ENCODE peak calls at places on chromosomes 12 and 14, in six cellular contexts. N is neuronal stem cell, Q is sciatic nerve, R is ELR, W is NCI-H226, H is choroid plexus epithelial cell. G is an unnamed sample.

GRCh38 chr12:10304161-10304574 is 3.5 kb upstream of the KLRD1 start:
- DNase-seq in N (no peak), Q (no peak), R (peak; percentile 89), W (no peak), H (peak; percentile 76), G (no peak)

GRCh38 chr14:76937181-76938091 is 91.1 kb downstream of the IRF2BPL start:
- DNase-seq in N (no peak), Q (no peak), R (peak; percentile 50), W (peak; percentile 80), H (peak; percentile 88), G (no peak)

GRCh38 chr12:76057316-76057715 is 25.7 kb upstream of the PHLDA1 start:
- DNase-seq in N (no peak), Q (no peak), R (no peak), W (no peak), H (no peak), G (no peak)

GRCh38 chr12:50625029-50625875 is 120.5 kb downstream of the DIP2B start:
- DNase-seq in N (no peak), Q (no peak), R (no peak), W (no peak), H (no peak), G (no peak)

GRCh38 chr12:60333461-60333860 is 737.6 kb downstream of the SLC16A7 start:
- DNase-seq in N (no peak), Q (no peak), R (peak; percentile 42), W (no peak), H (peak; percentile 52), G (no peak)

GRCh38 chr12:111578276-111578970 is 20.7 kb downstream of the ATXN2 start:
- DNase-seq in N (no peak), Q (no peak), R (peak; percentile 92), W (peak; percentile 68), H (peak; percentile 87), G (no peak)

GRCh38 chr12:6460751-6461371 is 9.0 kb downstream of the TAPBPL start:
- DNase-seq in N (no peak), Q (no peak), R (no peak), W (no peak), H (no peak), G (no peak)

GRCh38 chr12:82426586-82426985 is 68.3 kb downstream of the METTL25 start:
- DNase-seq in N (no peak), Q (no peak), R (no peak), W (no peak), H (no peak), G (no peak)

GRCh38 chr14:101442451-101442850 is 118.8 kb upstream of the DIO3 start:
- DNase-seq in N (no peak), Q (no peak), R (no peak), W (peak; percentile 85), H (no peak), G (peak; percentile 43)

GRCh38 chr12:7498832-7499231 is 4.7 kb downstream of the CD163 start:
- DNase-seq in N (no peak), Q (no peak), R (peak; percentile 78), W (peak; percentile 29), H (peak; percentile 83), G (no peak)

GRCh38 chr14:32438511-32438910 is 109.4 kb downstream of the AKAP6 start:
- DNase-seq in N (no peak), Q (no peak), R (no peak), W (no peak), H (no peak), G (no peak)

GRCh38 chr12:936377-937345 is 12.8 kb downstream of the RAD52 start:
- DNase-seq in N (no peak), Q (no peak), R (no peak), W (no peak), H (no peak), G (no peak)

GRCh38 chr12:122858591-122859302 is 23.5 kb downstream of the HIP1R start:
- DNase-seq in N (no peak), Q (no peak), R (no peak), W (no peak), H (no peak), G (no peak)

GRCh38 chr12:121801601-121802484 is 2.0 kb upstream of the SETD1B start:
- DNase-seq in N (no peak), Q (no peak), R (no peak), W (no peak), H (peak; percentile 61), G (no peak)

GRCh38 chr12:34105392-34105933 is 83.2 kb downstream of the ALG10 start:
- DNase-seq in N (no peak), Q (no peak), R (no peak), W (no peak), H (no peak), G (no peak)

GRCh38 chr12:442235-442884 is 17.4 kb upstream of the B4GALNT3 start:
- DNase-seq in N (peak; percentile 74), Q (peak; percentile 68), R (peak; percentile 69), W (peak; percentile 26), H (peak; percentile 60), G (peak; percentile 31)

GRCh38 chr12:92445253-92446081 is 257.3 kb upstream of the PLEKHG7 start:
- DNase-seq in N (no peak), Q (no peak), R (no peak), W (no peak), H (no peak), G (no peak)

GRCh38 chr12:56916296-56916995 is 17.8 kb downstream of the SDR9C7 start:
- DNase-seq in N (no peak), Q (no peak), R (no peak), W (no peak), H (no peak), G (no peak)

GRCh38 chr12:53219116-53219955 is 12.3 kb upstream of the ITGB7 start:
- DNase-seq in N (no peak), Q (no peak), R (peak; percentile 63), W (no peak), H (peak; percentile 60), G (no peak)

GRCh38 chr12:4041191-4041885 is 168.1 kb upstream of the PARP11 start:
- DNase-seq in N (no peak), Q (no peak), R (no peak), W (no peak), H (no peak), G (no peak)

GRCh38 chr14:89266754-89267153 is 150.3 kb downstream of the FOXN3 start:
- DNase-seq in N (no peak), Q (no peak), R (peak; percentile 6), W (no peak), H (no peak), G (no peak)

GRCh38 chr12:30796508-30796780 is 41.7 kb upstream of the CAPRIN2 start:
- DNase-seq in N (peak; percentile 66), Q (peak; percentile 62), R (peak; percentile 64), W (peak; percentile 6), H (peak; percentile 62), G (no peak)